ENCODE peak calls at places on chromosomes 13 and 19, in ten cellular contexts. O, K, F, Z, A, G, D, Y, J and L are unnamed samples.

GRCh38 chr13:111460548-111461444 is 140.4 kb downstream of the TEX29 start:
- DNase-seq in O (peak), K (no peak), F (peak), Z (peak), A (peak), G (peak), D (no peak), Y (peak), J (peak), L (no peak)

GRCh38 chr13:61810065-61810464 is 394.4 kb upstream of the PCDH20 start:
- DNase-seq in O (no peak), K (no peak), F (no peak), Z (no peak), A (no peak), G (no peak), D (no peak), Y (no peak), J (no peak), L (no peak)

GRCh38 chr19:4083677-4084546 is 17.2 kb upstream of the ZBTB7A start:
- DNase-seq in O (no peak), K (no peak), F (no peak), Z (no peak), A (no peak), G (no peak), D (peak), Y (peak), J (no peak), L (no peak)

GRCh38 chr13:71360041-71360440 is 507.0 kb downstream of the DACH1 start:
- DNase-seq in O (no peak), K (no peak), F (no peak), Z (no peak), A (no peak), G (no peak), D (no peak), Y (no peak), J (no peak), L (peak)

GRCh38 chr19:46633130-46633529 is 2.9 kb downstream of the GNG8 start:
- DNase-seq in O (no peak), K (no peak), F (no peak), Z (no peak), A (no peak), G (no peak), D (no peak), Y (no peak), J (no peak), L (no peak)

GRCh38 chr19:7292950-7293794 is 1.0 kb downstream of the INSR start:
- DNase-seq in O (no peak), K (no peak), F (no peak), Z (no peak), A (no peak), G (no peak), D (no peak), Y (peak), J (no peak), L (no peak)

GRCh38 chr19:1069009-1069779 is 2.2 kb downstream of the ARHGAP45 start:
- DNase-seq in O (no peak), K (no peak), F (no peak), Z (no peak), A (no peak), G (no peak), D (peak), Y (no peak), J (no peak), L (no peak)

GRCh38 chr13:114025432-114026127 is 51.7 kb upstream of the C13orf46 start:
- DNase-seq in O (peak), K (no peak), F (peak), Z (peak), A (no peak), G (peak), D (no peak), Y (no peak), J (peak), L (no peak)

GRCh38 chr19:10278935-10279334 is 7.8 kb upstream of the ICAM4 start:
- DNase-seq in O (no peak), K (no peak), F (no peak), Z (no peak), A (no peak), G (no peak), D (no peak), Y (no peak), J (no peak), L (no peak)

GRCh38 chr19:35642798-35643254 is 1.3 kb downstream of the ETV2 start:
- DNase-seq in O (no peak), K (no peak), F (no peak), Z (no peak), A (no peak), G (no peak), D (no peak), Y (no peak), J (no peak), L (no peak)

GRCh38 chr13:79229761-79230160 is 176.3 kb downstream of the RBM26 start:
- DNase-seq in O (no peak), K (no peak), F (no peak), Z (no peak), A (no peak), G (no peak), D (no peak), Y (no peak), J (no peak), L (no peak)

GRCh38 chr13:67549331-67549730 is 319.2 kb upstream of the PCDH9 start:
- DNase-seq in O (peak), K (no peak), F (peak), Z (peak), A (no peak), G (peak), D (no peak), Y (no peak), J (peak), L (no peak)

GRCh38 chr13:113976711-113977684 is 3.1 kb upstream of the C13orf46 start:
- DNase-seq in O (peak), K (no peak), F (peak), Z (peak), A (no peak), G (peak), D (no peak), Y (peak), J (peak), L (peak)

GRCh38 chr13:66693656-66694055 is 536.5 kb downstream of the PCDH9 start:
- DNase-seq in O (no peak), K (no peak), F (no peak), Z (no peak), A (no peak), G (no peak), D (no peak), Y (no peak), J (no peak), L (no peak)

GRCh38 chr19:49884109-49884508 is 6.6 kb downstream of the TBC1D17 start:
- DNase-seq in O (no peak), K (no peak), F (no peak), Z (no peak), A (no peak), G (no peak), D (no peak), Y (no peak), J (no peak), L (no peak)

GRCh38 chr19:13850910-13851753 is 25.8 kb upstream of the NANOS3 start:
- DNase-seq in O (peak), K (no peak), F (peak), Z (peak), A (peak), G (peak), D (peak), Y (peak), J (peak), L (peak)

GRCh38 chr13:113526466-113527220 is 36.1 kb upstream of the DCUN1D2 start:
- DNase-seq in O (no peak), K (no peak), F (no peak), Z (no peak), A (no peak), G (no peak), D (no peak), Y (no peak), J (no peak), L (no peak)

GRCh38 chr13:20178156-20178555 is 14.6 kb downstream of the GJB2 start:
- DNase-seq in O (no peak), K (no peak), F (no peak), Z (no peak), A (no peak), G (no peak), D (no peak), Y (no peak), J (no peak), L (no peak)

GRCh38 chr19:51394045-51394836 is 3.9 kb upstream of the C19orf84 start:
- DNase-seq in O (peak), K (peak), F (peak), Z (peak), A (peak), G (peak), D (peak), Y (peak), J (peak), L (peak)

GRCh38 chr19:42563352-42564210 is 31.1 kb downstream of the CEACAM8 start:
- DNase-seq in O (peak), K (no peak), F (peak), Z (peak), A (peak), G (peak), D (peak), Y (peak), J (no peak), L (no peak)

GRCh38 chr13:23608704-23609413 is 38.6 kb downstream of the TNFRSF19 start:
- DNase-seq in O (peak), K (no peak), F (peak), Z (peak), A (no peak), G (no peak), D (no peak), Y (peak), J (no peak), L (no peak)

GRCh38 chr19:39768334-39768733 is 10.3 kb upstream of the LEUTX start:
- DNase-seq in O (no peak), K (no peak), F (no peak), Z (no peak), A (no peak), G (no peak), D (no peak), Y (no peak), J (no peak), L (no peak)

GRCh38 chr19:49331616-49332055 is 3.6 kb upstream of the CD37 start:
- DNase-seq in O (peak), K (peak), F (peak), Z (peak), A (peak), G (peak), D (peak), Y (peak), J (no peak), L (no peak)

GRCh38 chr19:41997851-41998229 is 3.8 kb upstream of the ATP1A3 start:
- DNase-seq in O (no peak), K (no peak), F (no peak), Z (no peak), A (no peak), G (no peak), D (no peak), Y (no peak), J (no peak), L (no peak)

GRCh38 chr19:7917292-7918061 is 2.7 kb upstream of the SNAPC2 start:
- DNase-seq in O (no peak), K (peak), F (peak), Z (peak), A (no peak), G (peak), D (peak), Y (peak), J (no peak), L (no peak)

GRCh38 chr19:4174895-4175668 is 7.3 kb downstream of the SIRT6 start:
- DNase-seq in O (no peak), K (no peak), F (no peak), Z (no peak), A (no peak), G (no peak), D (no peak), Y (no peak), J (no peak), L (no peak)

GRCh38 chr19:45468159-45468651 is 409 bp downstream of the FOSB start:
- DNase-seq in O (no peak), K (no peak), F (no peak), Z (no peak), A (no peak), G (peak), D (peak), Y (peak), J (no peak), L (no peak)

GRCh38 chr19:53864308-53864836 is 3.3 kb upstream of the MYADM start:
- DNase-seq in O (no peak), K (no peak), F (no peak), Z (no peak), A (no peak), G (no peak), D (no peak), Y (peak), J (no peak), L (no peak)

GRCh38 chr19:47444388-47444821 is 25.1 kb upstream of the MEIS3 start:
- DNase-seq in O (no peak), K (no peak), F (no peak), Z (no peak), A (no peak), G (no peak), D (peak), Y (no peak), J (no peak), L (no peak)

GRCh38 chr19:51784922-51785690 is 9.9 kb upstream of the FPR3 start:
- DNase-seq in O (peak), K (peak), F (peak), Z (no peak), A (no peak), G (no peak), D (no peak), Y (no peak), J (no peak), L (peak)

GRCh38 chr13:30715837-30716236 is 19.5 kb upstream of the ALOX5AP start:
- DNase-seq in O (no peak), K (no peak), F (peak), Z (no peak), A (no peak), G (no peak), D (no peak), Y (no peak), J (no peak), L (no peak)

GRCh38 chr19:17347361-17347760 is 10.0 kb downstream of the GTPBP3 start:
- DNase-seq in O (peak), K (no peak), F (no peak), Z (peak), A (no peak), G (no peak), D (no peak), Y (no peak), J (no peak), L (no peak)